ENCODE peak calls at places on chromosome 10, in nine cellular contexts. J, B, Y, H, A, R, I, S and D are unnamed samples.

GRCh38 chr10:93852721-93853120 is 41.1 kb upstream of the SLC35G1 start:
- DNase-seq in J (no peak), B (no peak), Y (no peak), H (no peak), A (no peak), R (no peak), I (no peak), S (no peak), D (no peak)

GRCh38 chr10:26483554-26483953 is 45.4 kb downstream of the APBB1IP start:
- DNase-seq in J (no peak), B (no peak), Y (no peak), H (no peak), A (no peak), R (no peak), I (no peak), S (no peak), D (no peak)

GRCh38 chr10:116668018-116668417 is 47.3 kb downstream of the PNLIPRP2 start:
- DNase-seq in J (no peak), B (no peak), Y (no peak), H (no peak), A (no peak), R (peak), I (no peak), S (no peak), D (no peak)

GRCh38 chr10:12807096-12807755 is 194.3 kb downstream of the CCDC3 start:
- DNase-seq in J (no peak), B (no peak), Y (no peak), H (no peak), A (no peak), R (peak), I (no peak), S (no peak), D (no peak)

GRCh38 chr10:132924046-132924952 is 18.1 kb downstream of the CFAP46 start:
- DNase-seq in J (no peak), B (no peak), Y (no peak), H (no peak), A (no peak), R (no peak), I (no peak), S (no peak), D (no peak)

GRCh38 chr10:103470755-103471653 is 8.0 kb downstream of the CALHM3 start:
- DNase-seq in J (peak), B (no peak), Y (no peak), H (peak), A (no peak), R (no peak), I (peak), S (peak), D (no peak)

GRCh38 chr10:131451407-131452015 is 140.0 kb upstream of the TCERG1L start:
- DNase-seq in J (no peak), B (no peak), Y (peak), H (no peak), A (no peak), R (peak), I (no peak), S (no peak), D (no peak)

GRCh38 chr10:22740180-22740579 is 25.8 kb upstream of the PIP4K2A start:
- DNase-seq in J (no peak), B (no peak), Y (no peak), H (peak), A (no peak), R (no peak), I (no peak), S (no peak), D (no peak)

GRCh38 chr10:74011762-74012161 is 13.8 kb downstream of the VCL start:
- DNase-seq in J (no peak), B (no peak), Y (no peak), H (peak), A (no peak), R (no peak), I (no peak), S (no peak), D (no peak)

GRCh38 chr10:4683838-4684237 is 142.2 kb upstream of the AKR1E2 start:
- DNase-seq in J (no peak), B (no peak), Y (no peak), H (no peak), A (no peak), R (no peak), I (no peak), S (no peak), D (no peak)

GRCh38 chr10:1393481-1393880 is 337.3 kb downstream of the WDR37 start:
- DNase-seq in J (no peak), B (no peak), Y (no peak), H (no peak), A (no peak), R (no peak), I (no peak), S (no peak), D (no peak)

GRCh38 chr10:117240105-117240729 is 697 bp upstream of the SLC18A2 start:
- DNase-seq in J (no peak), B (no peak), Y (no peak), H (no peak), A (no peak), R (no peak), I (no peak), S (no peak), D (no peak)

GRCh38 chr10:113329121-113329596 is 223.7 kb upstream of the HABP2 start:
- DNase-seq in J (no peak), B (no peak), Y (no peak), H (no peak), A (no peak), R (peak), I (no peak), S (no peak), D (no peak)

GRCh38 chr10:91163709-91164474 is 56.6 kb upstream of the PCGF5 start:
- DNase-seq in J (peak), B (peak), Y (peak), H (no peak), A (peak), R (peak), I (peak), S (peak), D (peak)

GRCh38 chr10:89327803-89328441 is at the start of gene IFIT3:
- DNase-seq in J (no peak), B (no peak), Y (peak), H (peak), A (peak), R (no peak), I (peak), S (peak), D (no peak)

GRCh38 chr10:46284286-46285229 is 2.2 kb upstream of the ANTXRL start:
- DNase-seq in J (peak), B (peak), Y (peak), H (peak), A (peak), R (peak), I (peak), S (peak), D (no peak)

GRCh38 chr10:128063736-128064614 is 62.2 kb downstream of the MKI67 start:
- DNase-seq in J (peak), B (no peak), Y (peak), H (no peak), A (no peak), R (no peak), I (no peak), S (no peak), D (peak)